ENCODE peak calls at places on chromosomes 1 and 21, in four cellular contexts. E is A549, Q is transverse colon, T is tibial nerve. X is an unnamed sample.

GRCh38 chr1:42003433-42003832 is 84.7 kb upstream of the HIVEP3 start:
- DNase-seq in E (no peak), Q (peak), T (no peak), X (peak)

GRCh38 chr1:209356909-209357498 is 226.5 kb upstream of the CAMK1G start:
- DNase-seq in Q (no peak), E (no peak), T (no peak), X (no peak)

GRCh38 chr1:7703321-7704213 is 67.5 kb upstream of the VAMP3 start:
- DNase-seq in T (no peak), Q (no peak), E (no peak), X (no peak)

GRCh38 chr1:12549460-12550349 is 68.3 kb downstream of the DHRS3 start:
- DNase-seq in Q (peak), E (peak), T (peak), X (peak)

GRCh38 chr21:17612565-17613241 is at the start of gene BTG3:
- DNase-seq in E (peak), Q (peak), T (peak), X (peak)

GRCh38 chr1:204503122-204503912 is 8.7 kb upstream of the PIK3C2B start:
- DNase-seq in T (no peak), E (peak), Q (no peak), X (no peak)

GRCh38 chr1:198529414-198529813 is 11.1 kb downstream of the ATP6V1G3 start:
- DNase-seq in E (no peak), Q (no peak), T (no peak), X (no peak)

GRCh38 chr1:154574715-154575114 is 7.1 kb downstream of the CHRNB2 start:
- DNase-seq in T (no peak), E (no peak), Q (no peak), X (no peak)

GRCh38 chr1:88916883-88917282 is 25.5 kb upstream of the GTF2B start:
- DNase-seq in T (no peak), E (no peak), Q (no peak), X (no peak)

GRCh38 chr1:1116701-1117468 is 996 bp upstream of the C1orf159 start:
- DNase-seq in T (no peak), Q (peak), E (no peak), X (no peak)
- TF ChIP-seq POLR2A in T (no peak), Q (no peak), E (no peak), X (no peak)

GRCh38 chr21:31264574-31264973 is 79.5 kb downstream of the TIAM1 start:
- DNase-seq in E (no peak), T (no peak), Q (no peak), X (no peak)
- TF ChIP-seq CTCF in E (no peak), T (no peak), Q (no peak), X (no peak)

GRCh38 chr1:172397633-172398032 is 22.9 kb upstream of the C1orf105 start:
- DNase-seq in T (no peak), E (no peak), Q (no peak), X (no peak)

GRCh38 chr1:172400073-172400737 is 20.3 kb upstream of the C1orf105 start:
- DNase-seq in E (no peak), T (no peak), Q (no peak), X (no peak)

GRCh38 chr1:172398193-172398592 is 22.3 kb upstream of the C1orf105 start:
- DNase-seq in T (no peak), E (no peak), Q (no peak), X (no peak)

GRCh38 chr1:172397221-172397620 is 23.3 kb upstream of the C1orf105 start:
- DNase-seq in T (no peak), Q (no peak), E (no peak), X (no peak)

GRCh38 chr1:172399369-172400072 is 21.0 kb upstream of the C1orf105 start:
- DNase-seq in E (peak), T (peak), Q (peak), X (peak)
- TF ChIP-seq EP300 in E (peak), T (peak), Q (no peak), X (no peak)

GRCh38 chr21:46635324-46636180 is at the start of gene PRMT2:
- DNase-seq in T (peak), Q (peak), E (peak), X (peak)
- TF ChIP-seq POLR2A in T (peak), Q (peak), E (peak), X (peak)

DNA sequence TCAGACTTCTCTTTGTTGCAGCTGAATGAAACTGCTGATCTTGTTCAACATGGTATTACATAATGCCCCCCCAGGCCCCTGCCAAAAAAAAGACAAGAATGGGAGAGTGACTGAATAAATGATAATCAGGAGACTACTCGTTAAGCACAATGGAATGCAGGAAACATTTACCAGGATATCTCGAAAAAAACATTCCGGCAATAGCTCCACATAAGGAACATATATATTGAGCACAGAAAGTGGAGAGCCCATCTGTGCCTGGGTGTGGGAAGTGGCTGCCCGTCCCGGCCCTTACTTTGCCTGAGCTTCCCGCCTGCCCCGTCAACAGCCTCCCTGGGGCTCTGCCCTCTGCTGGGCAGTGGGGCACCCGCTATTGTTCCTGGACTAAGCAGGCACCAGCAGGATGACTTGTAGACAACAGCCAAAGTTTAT is 13.4 kb downstream of the TRIM11 start:
- DNase-seq in Q (peak), E (peak), T (no peak), X (peak)
- TF ChIP-seq CTCF in Q (peak), E (peak), T (peak), X (peak)

DNA sequence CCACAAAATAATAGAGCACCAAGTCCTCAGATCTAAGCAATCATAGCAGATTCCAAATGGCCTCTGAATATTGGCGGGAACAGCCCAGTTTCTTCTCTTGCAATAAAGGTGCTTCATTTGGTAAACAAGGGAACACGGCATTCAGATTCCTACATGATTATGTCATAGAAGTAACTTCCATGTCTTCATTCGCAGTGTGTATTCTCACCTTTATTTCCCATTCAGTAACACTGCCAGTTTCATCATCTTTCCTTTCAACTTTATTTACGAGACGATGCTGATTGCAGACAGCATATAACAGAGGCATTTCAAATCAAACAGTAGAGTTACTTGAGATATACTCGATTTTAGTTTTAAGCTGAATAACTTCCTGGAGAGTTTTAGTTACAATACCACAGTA is 13.2 kb upstream of the KLF18 start:
- DNase-seq in E (peak), Q (no peak), T (no peak), X (no peak)
- TF ChIP-seq EP300 in E (no peak), Q (no peak), T (no peak), X (no peak)

DNA sequence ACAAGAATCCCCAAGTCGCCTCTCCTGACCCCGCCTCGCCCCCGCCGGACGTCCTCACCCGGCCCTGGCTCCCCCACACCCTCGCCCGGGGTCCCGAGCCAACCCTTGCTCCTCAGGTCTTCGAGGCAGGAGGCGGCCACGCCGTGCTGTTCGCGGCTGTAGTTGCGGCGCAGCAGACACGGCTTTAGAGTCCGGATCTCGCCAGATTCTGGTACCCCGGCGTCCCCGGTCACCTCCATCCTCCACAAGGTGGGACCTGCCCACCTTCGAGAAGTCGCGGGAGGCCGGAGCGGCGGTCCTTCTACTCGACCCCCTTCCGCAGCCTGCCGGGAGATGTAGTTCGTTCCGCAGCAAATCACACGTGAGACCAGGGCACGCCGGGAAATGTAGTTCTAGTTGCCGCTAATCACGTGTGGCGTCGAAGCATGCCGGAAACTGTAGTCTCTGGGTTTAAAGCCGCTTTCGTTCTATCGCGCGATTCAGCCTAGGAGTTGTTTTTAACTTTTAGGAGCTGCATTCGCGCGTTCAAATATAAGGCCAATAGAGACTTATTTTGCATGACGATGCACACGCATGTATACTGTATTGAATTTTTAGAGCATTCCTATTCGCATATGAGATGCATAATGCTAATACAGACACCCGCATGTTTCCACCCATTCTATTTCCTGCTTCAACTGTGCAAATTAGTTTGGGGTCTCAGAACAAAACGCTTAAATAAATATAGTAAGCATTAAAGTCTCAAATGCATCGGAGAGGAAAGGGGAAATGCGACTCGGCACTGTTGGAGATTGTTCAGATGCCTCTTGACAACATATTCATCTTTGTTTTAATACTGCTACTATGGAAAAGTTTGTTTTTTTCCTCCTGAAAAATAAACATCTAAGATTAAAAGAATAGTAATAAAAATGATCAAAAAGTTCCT is at the start of gene DFFA:
- DNase-seq in Q (peak), T (peak), E (peak), X (peak)
- TF ChIP-seq POLR2A in Q (peak), T (peak), E (peak), X (no peak)

DNA sequence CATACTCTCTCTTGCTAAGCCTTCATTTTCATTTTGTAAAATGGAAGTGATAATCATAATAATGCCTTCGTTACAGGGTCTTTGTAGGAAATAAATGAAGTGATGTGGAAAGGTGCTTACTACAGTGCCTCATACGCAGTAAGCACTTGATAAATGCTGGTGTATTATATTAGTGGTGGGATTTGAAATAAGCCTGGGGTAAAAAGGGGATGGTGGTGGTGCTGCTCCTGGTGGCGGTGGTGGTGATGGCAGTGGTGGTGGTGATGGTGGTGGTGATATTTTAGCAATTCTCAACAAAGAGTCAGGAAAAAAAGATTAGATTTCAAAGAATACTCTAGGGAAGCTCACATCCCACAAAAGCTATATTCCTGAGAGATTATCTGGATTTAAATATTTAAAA is 35.5 kb upstream of the ATP1B1 start:
- DNase-seq in E (no peak), T (no peak), Q (no peak), X (no peak)
- TF ChIP-seq CTCF in E (no peak), T (no peak), Q (no peak), X (no peak)